ENCODE peak calls at places on chromosomes 12 and 14, in nine cellular contexts. I is gastrocnemius medialis, M is breast epithelium, X is stomach, R is IMR-90, K is heart left ventricle, A is Peyer's patch, H is A549, B is adrenal gland. Q is an unnamed sample.
A peak's percentile ranks its signal among the peaks of the same experiment; 100 is the strongest.

GRCh38 chr12:5622280-5622679 is 190.4 kb downstream of the NTF3 start:
- DNase-seq in K (no peak), R (no peak), I (no peak), A (no peak), M (no peak), X (no peak), H (no peak), B (no peak), Q (no peak)

GRCh38 chr14:92973265-92973797 is 50.4 kb downstream of the CHGA start:
- DNase-seq in M (peak; percentile 69), I (peak; percentile 48), B (peak; percentile 44), A (no peak), H (peak; percentile 49), K (peak; percentile 88), X (peak; percentile 62), R (peak; percentile 53), Q (peak; percentile 96)

GRCh38 chr12:71602745-71603577 is 60.7 kb downstream of the ZFC3H1 start:
- DNase-seq in B (no peak), A (no peak), H (no peak), M (no peak), I (no peak), K (no peak), X (no peak), R (no peak), Q (no peak)

GRCh38 chr14:105316563-105316941 is 2.0 kb downstream of the PACS2 start:
- DNase-seq in H (no peak), B (no peak), M (no peak), R (no peak), I (no peak), K (no peak), X (no peak), A (no peak), Q (no peak)

GRCh38 chr12:103884316-103884715 is 43.3 kb upstream of the NT5DC3 start:
- DNase-seq in R (peak; percentile 76), M (no peak), X (no peak), H (peak; percentile 62), A (no peak), K (no peak), I (no peak), B (peak; percentile 37), Q (no peak)

GRCh38 chr14:106491851-106492250 is 965.5 kb downstream of the TMEM121 start:
- DNase-seq in M (no peak), A (peak; percentile 32), B (no peak), X (no peak), R (no peak), H (peak; percentile 50), K (no peak), I (no peak), Q (no peak)

GRCh38 chr12:121441555-121441954 is 41.6 kb downstream of the RNF34 start:
- DNase-seq in B (no peak), I (no peak), K (no peak), M (no peak), R (no peak), A (no peak), X (peak; percentile 57), H (peak; percentile 70), Q (no peak)

GRCh38 chr14:86799244-86799647 is 1193.7 kb downstream of the GALC start:
- DNase-seq in R (peak; percentile 98), A (no peak), H (peak; percentile 1), X (no peak), I (no peak), K (no peak), M (no peak), B (peak; percentile 62), Q (no peak)

GRCh38 chr14:89251066-89251465 is 166.0 kb downstream of the FOXN3 start:
- DNase-seq in H (no peak), M (no peak), B (no peak), I (no peak), R (peak; percentile 27), X (no peak), K (no peak), A (no peak), Q (no peak)

GRCh38 chr14:89845346-89845745 is 109.2 kb downstream of the EFCAB11 start:
- DNase-seq in K (no peak), R (peak; percentile 100), B (no peak), A (no peak), X (no peak), I (no peak), M (no peak), H (peak; percentile 78), Q (no peak)

GRCh38 chr12:12909995-12910391 is 18.6 kb downstream of the GPRC5A start:
- DNase-seq in H (peak; percentile 54), M (no peak), A (no peak), X (no peak), B (no peak), I (no peak), R (peak; percentile 73), K (no peak), Q (no peak)

GRCh38 chr12:6465467-6466183 is 4.9 kb downstream of the VAMP1 start:
- DNase-seq in R (peak; percentile 77), H (peak; percentile 84), M (no peak), B (peak; percentile 59), K (no peak), X (peak; percentile 53), A (peak; percentile 62), I (no peak), Q (no peak)

GRCh38 chr12:101942206-101942605 is 64.8 kb downstream of the DRAM1 start:
- DNase-seq in I (peak; percentile 18), H (no peak), B (no peak), A (no peak), K (no peak), X (no peak), M (no peak), R (no peak), Q (no peak)
- H3K4me1 ChIP-seq in I (peaks cover 14% of the 10 kb centered on the region), H (no peaks in the 10 kb centered on the region), B (peaks cover 4% of the 10 kb centered on the region), A (no peaks in the 10 kb centered on the region), K (peaks cover 5% of the 10 kb centered on the region), X (no peaks in the 10 kb centered on the region), M (no peaks in the 10 kb centered on the region), R (peaks cover 5% of the 10 kb centered on the region), Q (peaks cover 28% of the 10 kb centered on the region)

GRCh38 chr12:27548301-27549199 is 24.5 kb downstream of the PPFIBP1 start:
- DNase-seq in M (no peak), A (no peak), X (no peak), H (no peak), K (no peak), B (no peak), I (no peak), R (no peak), Q (no peak)

GRCh38 chr12:27549231-27549800 is 25.3 kb downstream of the PPFIBP1 start:
- DNase-seq in H (peak; percentile 82), B (no peak), X (no peak), I (no peak), M (no peak), K (no peak), A (no peak), R (peak; percentile 87), Q (no peak)

GRCh38 chr12:27550653-27550975 is 26.6 kb downstream of the PPFIBP1 start:
- DNase-seq in K (no peak), M (no peak), A (no peak), X (no peak), R (no peak), H (no peak), B (no peak), I (no peak), Q (no peak)

GRCh38 chr12:27551172-27551840 is 27.3 kb downstream of the PPFIBP1 start:
- DNase-seq in A (no peak), B (no peak), M (no peak), H (no peak), R (no peak), I (peak; percentile 32), K (no peak), X (no peak), Q (no peak)

DNA sequence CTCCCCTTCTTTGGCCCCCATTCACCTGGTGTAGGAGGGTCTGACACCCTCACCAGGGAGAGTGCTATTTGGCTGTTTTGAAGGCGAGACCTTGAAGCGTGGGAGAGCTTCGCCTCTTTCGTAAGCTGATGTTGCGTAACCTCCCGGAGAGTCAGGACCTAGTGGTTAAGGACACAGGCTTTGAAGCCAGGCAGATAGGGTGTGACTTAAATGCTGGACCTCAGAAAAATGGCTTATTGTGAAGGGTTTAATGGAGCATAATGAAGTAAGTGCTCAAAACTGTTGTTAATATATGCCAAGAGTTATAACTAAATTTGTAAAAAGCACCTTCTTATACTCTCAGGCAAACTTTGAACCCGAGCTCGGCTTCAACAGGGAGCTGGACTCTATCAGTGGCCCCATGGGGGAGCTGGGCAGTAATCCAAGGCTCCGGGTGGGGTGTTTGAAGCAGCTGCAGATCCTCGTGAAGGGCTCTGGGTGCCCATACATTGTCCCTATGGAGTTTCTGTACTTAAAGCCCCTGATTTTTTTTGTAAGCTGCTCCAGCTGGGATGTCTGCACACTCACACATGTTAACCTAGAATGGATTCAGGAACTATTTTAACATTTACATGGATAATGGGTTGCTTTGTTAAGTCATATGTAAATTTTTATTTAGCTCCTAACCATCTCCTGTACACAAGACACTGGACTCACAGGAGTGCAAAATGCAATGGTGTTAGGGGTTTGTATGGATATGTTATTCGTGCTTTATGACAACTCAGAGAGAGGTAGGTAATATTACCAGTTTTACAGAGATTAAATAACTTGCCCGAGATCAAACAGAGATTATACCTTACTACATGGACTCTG is 26.0 kb downstream of the PPFIBP1 start:
- DNase-seq in I (peak; percentile 90), K (peak; percentile 91), M (peak; percentile 87), B (peak; percentile 95), R (peak; percentile 97), H (peak; percentile 95), X (peak; percentile 81), A (peak; percentile 33), Q (peak; percentile 97)
- TF ChIP-seq POLR2A in I (no peak), K (no peak), M (no peak), B (peak; percentile 37), R (no peak), H (no peak), X (no peak), A (no peak), Q (no peak)

GRCh38 chr14:100662850-100663527 is 63.7 kb upstream of the DLK1 start:
- DNase-seq in K (peak; percentile 53), H (peak; percentile 75), A (peak; percentile 45), I (peak; percentile 32), R (peak; percentile 61), M (peak; percentile 46), B (peak; percentile 73), X (peak; percentile 71), Q (no peak)
- H3K4me3 ChIP-seq in K (no peak overlapping the region), H (no peak overlapping the region), A (no peak overlapping the region), I (no peak overlapping the region), R (no peak overlapping the region), M (no peak overlapping the region), B (peak overlapping the region; percentile 32), X (no peak overlapping the region), Q (no peak overlapping the region)

GRCh38 chr12:79665488-79665887 is 25.3 kb downstream of the PAWR start:
- DNase-seq in R (no peak), X (no peak), A (no peak), I (no peak), B (no peak), H (no peak), K (no peak), M (no peak), Q (no peak)

GRCh38 chr12:79661629-79662028 is 29.1 kb downstream of the PAWR start:
- DNase-seq in X (no peak), A (no peak), M (no peak), K (no peak), H (no peak), R (peak; percentile 58), B (no peak), I (no peak), Q (no peak)

GRCh38 chr12:79659961-79660431 is 30.8 kb downstream of the PAWR start:
- DNase-seq in B (no peak), I (no peak), X (no peak), R (no peak), M (no peak), A (no peak), H (no peak), K (no peak), Q (no peak)

GRCh38 chr12:79664518-79664917 is 26.2 kb downstream of the PAWR start:
- DNase-seq in A (no peak), M (no peak), B (no peak), H (no peak), K (no peak), R (no peak), X (no peak), I (no peak), Q (no peak)

GRCh38 chr12:79662046-79662811 is 28.5 kb downstream of the PAWR start:
- DNase-seq in K (no peak), A (no peak), I (no peak), H (peak; percentile 27), R (peak; percentile 45), X (no peak), B (peak; percentile 11), M (no peak), Q (no peak)
- H3K4me1 ChIP-seq in K (peaks cover 4% of the 10 kb centered on the region), A (no peaks in the 10 kb centered on the region), I (no peaks in the 10 kb centered on the region), H (peaks cover 47% of the 10 kb centered on the region), R (peaks cover 4% of the 10 kb centered on the region), X (no peaks in the 10 kb centered on the region), B (peaks cover 27% of the 10 kb centered on the region), M (peaks cover 3% of the 10 kb centered on the region), Q (peaks cover 26% of the 10 kb centered on the region)